ENCODE peak calls at places on chromosomes 2 and 18, in seven cellular contexts. U is K562, C is epithelial cell of esophagus, N is PC-3, I is HAP-1, M is fibroblast of the aortic adventitia, W is fibroblast of lung. A is an unnamed sample.

GRCh38 chr2:189267925-189268579 is 88.5 kb upstream of the COL5A2 start:
- DNase-seq in U (no peak), C (no peak), N (peak), I (no peak), M (peak), W (peak), A (no peak)

GRCh38 chr2:169980001-169980400 is 152.7 kb downstream of the UBR3 start:
- DNase-seq in U (no peak), C (no peak), N (no peak), I (no peak), M (peak), W (no peak), A (no peak)

GRCh38 chr18:45276878-45277277 is 338.4 kb upstream of the SLC14A2 start:
- DNase-seq in U (no peak), C (no peak), N (no peak), I (no peak), M (no peak), W (no peak), A (no peak)

GRCh38 chr18:78883501-78883900 is 96.1 kb upstream of the SALL3 start:
- DNase-seq in U (no peak), C (no peak), N (no peak), I (no peak), M (no peak), W (no peak), A (no peak)

GRCh38 chr2:72325592-72326422 is 178.1 kb upstream of the CYP26B1 start:
- DNase-seq in U (peak), C (no peak), N (peak), I (peak), M (no peak), W (peak), A (peak)

GRCh38 chr2:164954954-164955701 is at the start of gene SLC38A11:
- DNase-seq in U (no peak), C (peak), N (no peak), I (no peak), M (peak), W (no peak), A (no peak)

GRCh38 chr2:196295005-196295404 is 123.6 kb upstream of the STK17B start:
- DNase-seq in U (no peak), C (no peak), N (no peak), I (no peak), M (no peak), W (no peak), A (no peak)

GRCh38 chr2:85785871-85786270 is 32.1 kb downstream of the ATOH8 start:
- DNase-seq in U (no peak), C (no peak), N (no peak), I (no peak), M (no peak), W (no peak), A (no peak)

GRCh38 chr2:191451116-191451515 is 205.9 kb downstream of the MYO1B start:
- DNase-seq in U (no peak), C (no peak), N (no peak), I (no peak), M (no peak), W (no peak), A (no peak)

GRCh38 chr2:191459158-191459557 is 214.0 kb downstream of the MYO1B start:
- DNase-seq in U (no peak), C (no peak), N (no peak), I (no peak), M (no peak), W (no peak), A (no peak)

DNA sequence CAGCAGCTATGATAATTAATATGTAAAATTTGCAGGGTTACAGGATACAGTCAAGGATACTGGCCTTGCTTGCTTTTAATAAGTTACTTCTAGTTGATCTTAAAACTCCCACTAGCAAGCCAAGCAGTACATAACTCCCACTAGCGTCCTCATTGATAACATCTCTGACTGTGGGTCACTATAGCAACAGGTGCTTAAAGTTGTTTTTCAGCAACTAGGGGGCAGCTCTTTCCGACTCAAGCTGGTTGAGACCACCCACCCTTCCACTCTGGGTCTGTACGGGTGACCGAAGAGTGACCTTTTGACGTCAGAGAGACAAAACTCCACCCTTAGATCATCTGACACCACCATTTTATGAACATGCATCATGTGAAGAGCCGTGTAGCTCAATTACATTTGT is 208.6 kb downstream of the MYO1B start:
- DNase-seq in U (no peak), C (no peak), N (no peak), I (no peak), M (no peak), W (no peak), A (no peak)
- H3K4me3 ChIP-seq in U (no peak), C (no peak), N (no peak), I (no peak), M (no peak), W (no peak), A (no peak)

DNA sequence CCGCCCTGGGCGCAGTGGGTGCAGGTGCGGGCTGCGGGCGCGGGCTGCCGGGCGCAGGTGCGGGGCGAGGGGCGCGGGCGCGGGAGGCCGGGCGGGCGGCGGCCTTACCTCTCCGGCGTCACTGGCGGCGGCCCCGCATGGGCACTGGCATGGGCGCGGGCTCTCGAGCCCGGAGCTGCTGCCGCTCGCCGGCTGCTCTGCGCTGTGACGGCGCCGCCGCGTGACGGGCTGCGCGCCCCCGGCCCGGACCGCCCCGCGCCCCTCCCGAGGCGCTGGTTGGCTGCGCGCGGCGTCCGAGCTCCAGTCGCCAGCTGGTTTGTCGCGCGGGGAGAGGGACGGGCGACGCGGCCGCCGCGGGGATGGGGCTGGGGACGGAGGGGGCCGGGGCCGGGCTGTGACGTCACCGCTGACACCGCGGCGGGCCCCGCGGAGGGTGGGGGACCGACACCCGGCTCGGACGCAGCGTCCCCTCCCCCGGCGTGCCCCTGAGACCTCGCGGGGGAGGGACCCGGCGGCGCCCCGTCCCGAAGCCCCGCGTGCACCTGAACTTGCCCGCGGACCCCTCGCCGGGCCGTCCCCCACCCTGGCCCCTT is at the start of gene KIF1A:
- DNase-seq in U (no peak), C (no peak), N (no peak), I (peak), M (no peak), W (no peak), A (no peak)
- H3K4me3 ChIP-seq in U (no peak), C (no peak), N (no peak), I (peak), M (no peak), W (no peak), A (no peak)

GRCh38 chr18:49666045-49666444 is 104.2 kb downstream of the LIPG start:
- DNase-seq in U (no peak), C (peak), N (no peak), I (no peak), M (peak), W (peak), A (no peak)
- H3K4me3 ChIP-seq in U (no peak), C (no peak), N (no peak), I (no peak), M (no peak), W (no peak), A (no peak)

DNA sequence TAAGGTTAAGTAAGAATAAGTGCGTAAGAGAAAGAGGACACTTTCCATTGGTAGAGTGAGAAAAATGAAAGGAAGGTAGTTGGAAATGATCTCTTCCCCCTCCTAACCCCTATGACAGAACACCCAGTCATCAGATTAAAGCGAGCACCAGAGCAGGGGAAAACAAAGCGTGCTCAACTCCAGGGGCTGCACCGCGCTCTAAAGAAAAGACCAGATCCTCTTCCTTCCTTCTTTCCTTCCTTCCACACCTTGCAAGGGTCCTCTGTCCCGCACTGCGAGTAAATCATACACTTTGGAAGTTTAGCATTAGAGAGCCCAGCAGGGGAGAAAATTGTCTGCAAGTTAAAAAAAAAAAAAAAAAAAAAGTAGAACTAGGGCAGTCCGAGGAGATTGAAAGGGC is 931 bp upstream of the CDH7 start:
- DNase-seq in U (no peak), C (no peak), N (no peak), I (no peak), M (no peak), W (no peak), A (no peak)
- H3K4me3 ChIP-seq in U (no peak), C (no peak), N (peak), I (no peak), M (no peak), W (no peak), A (no peak)

DNA sequence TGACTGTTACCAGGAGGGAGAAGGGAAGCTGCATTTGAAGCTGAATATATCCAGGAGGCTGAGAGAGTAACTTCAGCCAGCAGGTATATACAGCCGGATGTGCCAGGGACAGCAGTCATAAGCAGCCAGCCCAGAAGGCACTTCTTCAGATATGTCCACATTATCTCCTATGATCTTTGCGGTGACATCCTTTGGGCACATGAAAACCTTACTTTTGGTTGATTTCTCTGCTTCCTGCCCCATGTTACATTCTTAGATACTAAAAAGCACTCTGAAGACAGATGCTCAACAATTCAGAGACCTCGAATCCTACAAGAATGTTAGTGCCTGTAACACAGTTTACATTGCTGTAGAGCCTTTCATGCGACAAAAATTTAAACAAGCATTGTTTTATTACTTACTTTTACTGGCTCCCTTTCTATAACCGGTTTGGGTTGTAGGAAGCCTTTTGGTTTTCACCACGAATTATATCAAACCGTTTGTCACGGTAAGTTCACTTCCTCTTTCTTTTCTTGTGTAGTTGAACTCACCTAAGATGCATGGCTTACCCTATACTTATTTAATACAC is 50.3 kb upstream of the TLK1 start:
- DNase-seq in U (no peak), C (no peak), N (peak), I (no peak), M (no peak), W (no peak), A (peak)
- H3K4me3 ChIP-seq in U (no peak), C (no peak), N (peak), I (no peak), M (no peak), W (no peak), A (no peak)